ENCODE peak calls at places on chromosomes 16 and 17, in eight cellular contexts. E is astrocyte, S is NB4, O is HFFc6, T is bronchial epithelial cell, L is dorsolateral prefrontal cortex, K is heart right ventricle, C is BJ. I is an unnamed sample.

GRCh38 chr16:15897834-15898254 is 9.4 kb upstream of the CEP20 start:
- DNase-seq in E (peak), S (peak), O (peak), T (peak), L (no peak), K (no peak), C (no peak), I (no peak)

GRCh38 chr16:10817963-10818941 is at the start of gene TVP23A:
- DNase-seq in E (peak), S (no peak), O (no peak), T (no peak), L (peak), K (peak), C (no peak), I (no peak)

GRCh38 chr17:70295732-70296131 is 126.4 kb downstream of the KCNJ2 start:
- DNase-seq in E (no peak), S (peak), O (no peak), T (no peak), L (no peak), K (no peak), C (no peak), I (no peak)

GRCh38 chr16:4850211-4850610 is 2.9 kb downstream of the UBN1 start:
- DNase-seq in E (no peak), S (no peak), O (no peak), T (no peak), L (no peak), K (no peak), C (no peak), I (no peak)

GRCh38 chr17:32546031-32546444 is 59.2 kb downstream of the CDK5R1 start:
- DNase-seq in E (no peak), S (no peak), O (no peak), T (no peak), L (peak), K (no peak), C (no peak), I (no peak)

GRCh38 chr17:79463421-79464309 is 147.2 kb downstream of the RBFOX3 start:
- DNase-seq in E (no peak), S (no peak), O (no peak), T (no peak), L (no peak), K (no peak), C (no peak), I (no peak)

GRCh38 chr16:53881371-53881770 is 177.4 kb downstream of the FTO start:
- DNase-seq in E (peak), S (no peak), O (peak), T (peak), L (no peak), K (no peak), C (no peak), I (no peak)

GRCh38 chr16:88484505-88485365 is 31.7 kb downstream of the ZFPM1 start:
- DNase-seq in E (no peak), S (no peak), O (no peak), T (no peak), L (no peak), K (no peak), C (no peak), I (no peak)

GRCh38 chr17:75552847-75553552 is 27.5 kb downstream of the LLGL2 start:
- DNase-seq in E (no peak), S (peak), O (no peak), T (no peak), L (no peak), K (no peak), C (no peak), I (no peak)

GRCh38 chr17:48816774-48817590 is at the start of gene TTLL6:
- DNase-seq in E (peak), S (peak), O (no peak), T (peak), L (peak), K (peak), C (no peak), I (peak)
- TF ChIP-seq CTCF in E (no peak), S (no peak), O (no peak), T (no peak), L (no peak), K (no peak), C (no peak), I (no peak)

DNA sequence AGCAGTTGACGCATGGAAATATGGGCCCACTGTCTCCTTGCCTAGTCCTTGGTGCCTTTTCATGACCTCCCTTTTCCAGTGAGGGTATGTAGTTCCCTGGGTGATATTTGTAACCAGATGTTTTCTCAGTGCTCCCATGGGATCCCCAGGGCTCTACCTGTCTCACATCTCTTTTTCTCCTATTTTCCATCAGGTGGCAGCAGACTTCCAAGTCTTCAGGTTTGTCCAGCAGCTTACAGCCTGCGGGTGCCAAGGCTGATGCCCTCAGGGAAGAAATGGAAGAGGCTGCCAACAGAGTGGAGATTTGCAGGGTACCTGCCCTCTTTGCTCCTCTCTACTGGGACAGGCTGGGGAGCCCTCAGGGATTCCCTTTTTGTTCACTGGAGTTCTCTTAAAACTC is 89.1 kb downstream of the ELAC2 start:
- DNase-seq in E (peak), S (peak), O (no peak), T (peak), L (no peak), K (no peak), C (no peak), I (no peak)
- TF ChIP-seq CTCF in E (peak), S (no peak), O (peak), T (peak), L (no peak), K (peak), C (no peak), I (no peak)

DNA sequence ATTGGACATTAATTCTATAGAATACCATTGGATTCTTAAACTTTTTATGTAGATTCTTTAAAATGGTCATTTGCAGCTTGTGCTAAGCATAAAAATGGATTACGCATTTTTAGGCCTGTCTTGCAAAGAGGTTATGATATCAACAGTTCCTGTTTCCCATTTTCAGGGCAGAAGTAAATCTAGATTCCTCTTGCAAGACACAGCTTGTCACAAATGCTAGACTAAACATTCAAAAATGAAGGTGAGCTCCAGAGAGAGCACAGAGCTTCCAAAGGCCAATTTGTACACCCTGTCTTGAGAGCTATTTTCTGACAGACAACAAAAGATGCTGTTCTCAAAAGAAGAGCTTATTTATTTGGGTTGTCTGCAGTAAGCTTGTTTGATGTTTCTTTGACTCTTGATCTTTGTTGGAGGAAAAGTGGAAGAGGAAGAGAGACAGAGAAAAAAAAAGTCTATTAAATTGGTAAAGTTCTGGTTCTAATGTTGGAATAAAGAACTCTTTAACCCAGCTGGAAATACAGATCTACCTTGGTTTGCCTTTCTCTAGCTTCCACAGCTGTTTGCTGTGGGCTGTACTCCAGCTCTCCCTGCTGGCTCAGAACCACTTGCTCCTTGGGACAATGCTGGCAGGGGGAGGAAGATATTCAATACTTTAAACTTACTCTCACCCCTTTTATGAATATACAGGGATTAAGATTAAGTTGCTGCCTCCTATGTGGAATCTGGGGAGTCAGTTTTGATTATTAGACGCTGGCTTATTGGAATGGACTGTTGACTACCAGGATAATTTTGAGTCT is 651.8 kb downstream of the CDH11 start:
- DNase-seq in E (no peak), S (no peak), O (no peak), T (peak), L (no peak), K (peak), C (no peak), I (no peak)
- TF ChIP-seq CTCF in E (no peak), S (no peak), O (no peak), T (peak), L (no peak), K (peak), C (peak), I (no peak)

GRCh38 chr16:28974437-28975157 is at the start of gene SPNS1:
- DNase-seq in E (peak), S (peak), O (peak), T (peak), L (peak), K (peak), C (peak), I (peak)
- TF ChIP-seq CTCF in E (no peak), S (no peak), O (no peak), T (no peak), L (peak), K (no peak), C (no peak), I (no peak)

GRCh38 chr16:69123894-69124293 is 8.5 kb downstream of the CHTF8 start:
- DNase-seq in E (peak), S (peak), O (peak), T (peak), L (peak), K (no peak), C (no peak), I (no peak)
- TF ChIP-seq CTCF in E (peak), S (peak), O (peak), T (peak), L (peak), K (peak), C (peak), I (peak)

DNA sequence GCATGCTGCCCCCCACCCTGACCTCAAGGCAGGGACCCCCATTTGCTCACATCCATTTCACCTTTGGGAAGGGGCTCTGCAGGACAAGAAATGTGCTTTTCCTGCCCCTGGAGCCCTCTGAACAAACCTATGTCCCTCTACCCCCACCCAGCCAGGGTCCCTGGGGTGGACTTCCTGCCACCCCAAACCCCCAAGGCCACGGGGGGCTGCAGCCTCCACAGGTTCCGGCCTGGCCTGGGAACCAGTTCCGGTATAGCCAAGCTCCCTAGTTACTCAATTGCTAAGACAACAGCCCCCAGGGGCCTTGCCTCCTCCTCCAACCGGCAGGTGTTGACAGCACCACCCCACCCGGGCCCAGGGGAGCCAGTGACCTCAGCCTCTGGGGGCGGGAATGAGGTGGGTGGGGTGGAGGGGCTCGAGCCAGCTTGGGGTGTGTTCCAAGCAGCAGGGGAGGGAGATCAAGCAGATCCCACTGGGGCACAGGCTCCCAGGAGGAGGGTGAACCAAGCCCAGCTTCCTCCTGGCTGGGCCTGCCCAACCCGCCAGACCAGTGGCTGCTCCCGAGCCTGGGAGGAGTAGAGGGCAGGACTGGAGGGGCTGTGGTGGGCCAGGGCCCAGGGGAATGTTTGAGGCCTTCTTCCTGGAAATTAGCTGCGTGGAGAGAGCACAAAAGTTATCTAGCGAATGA is 6.6 kb downstream of the PNMT start:
- DNase-seq in E (no peak), S (peak), O (no peak), T (peak), L (no peak), K (no peak), C (no peak), I (no peak)
- TF ChIP-seq CTCF in E (no peak), S (no peak), O (no peak), T (no peak), L (no peak), K (no peak), C (no peak), I (no peak)

GRCh38 chr17:42676424-42677011 is at the start of gene PLEKHH3:
- DNase-seq in E (no peak), S (peak), O (peak), T (no peak), L (no peak), K (no peak), C (no peak), I (no peak)
- TF ChIP-seq CTCF in E (no peak), S (peak), O (peak), T (no peak), L (peak), K (no peak), C (peak), I (no peak)

DNA sequence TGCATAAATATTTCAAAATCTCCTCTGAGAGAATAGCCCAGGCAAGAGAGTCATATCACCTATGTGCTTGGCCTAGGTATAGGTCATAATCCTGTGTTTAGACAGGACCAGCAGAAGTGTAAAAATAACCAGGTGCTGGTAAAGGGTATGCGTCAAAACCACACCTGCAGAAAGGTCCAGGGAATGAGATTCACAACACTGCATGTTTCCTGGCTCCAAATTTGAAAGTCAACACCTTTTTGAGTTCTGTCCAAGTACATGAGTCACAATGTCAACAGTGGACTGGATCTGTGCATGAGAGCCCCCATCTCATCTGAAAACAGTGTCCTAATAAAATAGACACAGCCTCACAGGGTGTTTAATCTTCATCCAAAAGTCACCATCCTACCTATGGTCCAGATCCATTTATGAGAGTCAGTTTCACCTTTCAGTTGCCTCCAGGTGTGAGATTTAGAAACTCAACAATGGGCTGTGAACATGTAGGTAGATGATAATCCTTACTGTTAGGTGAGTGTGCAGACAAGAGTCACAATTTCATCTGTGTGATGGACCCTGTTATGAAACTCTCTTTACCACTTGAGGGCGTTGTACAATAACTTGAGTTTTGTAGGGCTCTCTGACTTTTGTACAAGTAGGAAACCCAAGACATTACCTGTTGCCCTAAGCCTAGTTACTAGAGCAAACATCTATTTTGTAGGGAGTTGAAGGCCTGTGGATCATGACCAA is 2100.7 kb downstream of the TP53TG3F start:
- DNase-seq in E (no peak), S (peak), O (no peak), T (peak), L (no peak), K (no peak), C (no peak), I (no peak)
- TF ChIP-seq CTCF in E (no peak), S (peak), O (no peak), T (no peak), L (no peak), K (peak), C (no peak), I (no peak)

DNA sequence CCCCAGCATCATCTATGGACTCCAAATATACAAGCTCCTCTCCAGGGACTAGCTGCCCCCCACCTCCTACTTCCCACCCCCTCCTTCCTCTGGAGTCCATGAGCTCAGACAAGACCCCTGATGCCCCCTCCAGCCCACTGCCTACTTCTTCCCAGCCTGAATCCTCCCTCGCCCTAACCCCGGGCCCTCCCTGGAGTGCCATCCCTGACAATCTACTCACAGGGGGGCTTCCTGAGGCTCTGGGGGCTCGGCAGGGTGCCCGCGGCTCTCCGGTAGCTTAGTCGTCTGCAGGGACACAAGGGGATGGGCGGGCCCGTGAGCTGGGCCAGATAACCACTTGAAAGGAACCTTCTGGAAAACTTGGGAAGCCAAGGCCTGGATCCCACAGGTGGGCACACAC is 15.1 kb downstream of the MPP3 start:
- DNase-seq in E (no peak), S (no peak), O (no peak), T (no peak), L (no peak), K (no peak), C (no peak), I (no peak)
- TF ChIP-seq CTCF in E (no peak), S (no peak), O (no peak), T (no peak), L (no peak), K (no peak), C (no peak), I (no peak)

I was measured in activated B cell treated with CpG ODN at 0.5 μM for 24 hours.